ENCODE peak calls at places on chromosomes 11 and 22, in six cellular contexts. One of them, this sample, is unnamed.

GRCh38 chr22:22558972-22559603 is at the start of gene PRAME:
- DNase-seq in ovary: peak; percentile 38
- DNase-seq in kidney tubule cell: peak; percentile 80
- DNase-seq in Calu3: peak; percentile 89
- DNase-seq in neural crest cell: peak; percentile 80
- DNase-seq in amygdala: no peak
- DNase-seq in this sample: peak; percentile 72

GRCh38 chr11:92035488-92035887 is 189.1 kb upstream of the FAT3 start:
- DNase-seq in ovary: no peak
- DNase-seq in kidney tubule cell: peak; percentile 71
- DNase-seq in Calu3: no peak
- DNase-seq in neural crest cell: no peak
- DNase-seq in amygdala: no peak
- DNase-seq in this sample: no peak

GRCh38 chr22:28410050-28410816 is 269.4 kb downstream of the TTC28 start:
- DNase-seq in ovary: no peak
- DNase-seq in kidney tubule cell: peak; percentile 52
- DNase-seq in Calu3: no peak
- DNase-seq in neural crest cell: no peak
- DNase-seq in amygdala: no peak
- DNase-seq in this sample: no peak

GRCh38 chr11:131671764-131672163 is 301.3 kb downstream of the NTM start:
- DNase-seq in ovary: no peak
- DNase-seq in kidney tubule cell: no peak
- DNase-seq in Calu3: no peak
- DNase-seq in neural crest cell: no peak
- DNase-seq in amygdala: no peak
- DNase-seq in this sample: no peak

GRCh38 chr11:84634309-84634708 is 992.8 kb downstream of the DLG2 start:
- DNase-seq in ovary: no peak
- DNase-seq in kidney tubule cell: no peak
- DNase-seq in Calu3: no peak
- DNase-seq in neural crest cell: no peak
- DNase-seq in amygdala: no peak
- DNase-seq in this sample: peak; percentile 22

GRCh38 chr11:57567512-57568329 is at the start of gene UBE2L6:
- DNase-seq in ovary: peak; percentile 82
- DNase-seq in kidney tubule cell: peak; percentile 29
- DNase-seq in Calu3: peak; percentile 63
- DNase-seq in neural crest cell: peak; percentile 57
- DNase-seq in amygdala: peak; percentile 50
- DNase-seq in this sample: peak; percentile 74

GRCh38 chr11:122020902-122021301 is 95.1 kb downstream of the BLID start:
- DNase-seq in ovary: no peak
- DNase-seq in kidney tubule cell: peak; percentile 4
- DNase-seq in Calu3: no peak
- DNase-seq in neural crest cell: no peak
- DNase-seq in amygdala: no peak
- DNase-seq in this sample: no peak

GRCh38 chr11:126480410-126481302 is 125.2 kb downstream of the ST3GAL4 start:
- DNase-seq in ovary: peak; percentile 81
- DNase-seq in kidney tubule cell: peak; percentile 83
- DNase-seq in Calu3: peak; percentile 62
- DNase-seq in neural crest cell: peak; percentile 61
- DNase-seq in amygdala: peak; percentile 50
- DNase-seq in this sample: peak; percentile 85

GRCh38 chr11:126140106-126140931 is 71.1 kb downstream of the RPUSD4 start:
- DNase-seq in ovary: no peak
- DNase-seq in kidney tubule cell: no peak
- DNase-seq in Calu3: no peak
- DNase-seq in neural crest cell: no peak
- DNase-seq in amygdala: no peak
- DNase-seq in this sample: no peak

This sample was measured in colonic mucosa.